ENCODE peak calls at places on chromosome 16, in nine cellular contexts. One of them, this sample, is unnamed.

GRCh38 chr16:27248036-27248435 is 20.5 kb downstream of the NSMCE1 start:
- DNase-seq in pons: no peak
- DNase-seq in OCI-LY7: no peak
- DNase-seq in NCI-H2107: no peak
- DNase-seq in cardiac muscle cell: peak
- DNase-seq in activated gamma-delta T cell treated with anti-CD3 and anti-CD28 coated beads, Interleukin-2, amount 50 U/mL, for 16 hours: no peak
- DNase-seq in NCI-H1105: no peak
- DNase-seq in islet precursor cell: no peak
- DNase-seq in cardiac fibroblast: peak
- DNase-seq in this sample: no peak

GRCh38 chr16:25097304-25097988 is 14.1 kb upstream of the LCMT1 start:
- DNase-seq in islet precursor cell: no peak
- DNase-seq in activated gamma-delta T cell treated with anti-CD3 and anti-CD28 coated beads, Interleukin-2, amount 50 U/mL, for 16 hours: no peak
- DNase-seq in cardiac muscle cell: peak
- DNase-seq in pons: no peak
- DNase-seq in cardiac fibroblast: peak
- DNase-seq in NCI-H2107: no peak
- DNase-seq in OCI-LY7: no peak
- DNase-seq in NCI-H1105: no peak
- DNase-seq in this sample: peak

GRCh38 chr16:70018254-70018653 is 67.1 kb downstream of the CLEC18A start:
- DNase-seq in NCI-H2107: no peak
- DNase-seq in cardiac fibroblast: peak
- DNase-seq in activated gamma-delta T cell treated with anti-CD3 and anti-CD28 coated beads, Interleukin-2, amount 50 U/mL, for 16 hours: peak
- DNase-seq in islet precursor cell: peak
- DNase-seq in pons: peak
- DNase-seq in NCI-H1105: no peak
- DNase-seq in OCI-LY7: peak
- DNase-seq in cardiac muscle cell: peak
- DNase-seq in this sample: no peak

GRCh38 chr16:46427340-46428107 is 193.7 kb downstream of the SHCBP1 start:
- DNase-seq in OCI-LY7: no peak
- DNase-seq in pons: no peak
- DNase-seq in NCI-H1105: no peak
- DNase-seq in islet precursor cell: peak
- DNase-seq in cardiac fibroblast: no peak
- DNase-seq in NCI-H2107: no peak
- DNase-seq in cardiac muscle cell: no peak
- DNase-seq in activated gamma-delta T cell treated with anti-CD3 and anti-CD28 coated beads, Interleukin-2, amount 50 U/mL, for 16 hours: no peak
- DNase-seq in this sample: no peak

GRCh38 chr16:28882476-28883180 is 4.3 kb downstream of the ATP2A1 start:
- DNase-seq in NCI-H1105: no peak
- DNase-seq in NCI-H2107: no peak
- DNase-seq in islet precursor cell: no peak
- DNase-seq in OCI-LY7: no peak
- DNase-seq in cardiac muscle cell: no peak
- DNase-seq in cardiac fibroblast: no peak
- DNase-seq in activated gamma-delta T cell treated with anti-CD3 and anti-CD28 coated beads, Interleukin-2, amount 50 U/mL, for 16 hours: no peak
- DNase-seq in pons: no peak
- DNase-seq in this sample: no peak

GRCh38 chr16:57512296-57513001 is 23.9 kb downstream of the CCDC102A start:
- DNase-seq in cardiac fibroblast: no peak
- DNase-seq in OCI-LY7: no peak
- DNase-seq in NCI-H2107: no peak
- DNase-seq in NCI-H1105: no peak
- DNase-seq in activated gamma-delta T cell treated with anti-CD3 and anti-CD28 coated beads, Interleukin-2, amount 50 U/mL, for 16 hours: no peak
- DNase-seq in pons: no peak
- DNase-seq in islet precursor cell: peak
- DNase-seq in cardiac muscle cell: no peak
- DNase-seq in this sample: no peak

GRCh38 chr16:1420540-1421205 is at the start of gene UQCC4:
- DNase-seq in cardiac muscle cell: peak
- DNase-seq in activated gamma-delta T cell treated with anti-CD3 and anti-CD28 coated beads, Interleukin-2, amount 50 U/mL, for 16 hours: peak
- DNase-seq in pons: peak
- DNase-seq in NCI-H2107: peak
- DNase-seq in NCI-H1105: peak
- DNase-seq in OCI-LY7: peak
- DNase-seq in cardiac fibroblast: peak
- DNase-seq in islet precursor cell: peak
- DNase-seq in this sample: peak

GRCh38 chr16:88651989-88652762 is 1.3 kb upstream of the CYBA start:
- DNase-seq in pons: no peak
- DNase-seq in islet precursor cell: no peak
- DNase-seq in OCI-LY7: no peak
- DNase-seq in activated gamma-delta T cell treated with anti-CD3 and anti-CD28 coated beads, Interleukin-2, amount 50 U/mL, for 16 hours: no peak
- DNase-seq in cardiac muscle cell: no peak
- DNase-seq in NCI-H1105: no peak
- DNase-seq in NCI-H2107: no peak
- DNase-seq in cardiac fibroblast: no peak
- DNase-seq in this sample: no peak

GRCh38 chr16:89422905-89423630 is 67.3 kb downstream of the ANKRD11 start:
- DNase-seq in activated gamma-delta T cell treated with anti-CD3 and anti-CD28 coated beads, Interleukin-2, amount 50 U/mL, for 16 hours: peak
- DNase-seq in cardiac muscle cell: peak
- DNase-seq in NCI-H1105: no peak
- DNase-seq in cardiac fibroblast: peak
- DNase-seq in islet precursor cell: peak
- DNase-seq in NCI-H2107: no peak
- DNase-seq in OCI-LY7: no peak
- DNase-seq in pons: no peak
- DNase-seq in this sample: no peak

GRCh38 chr16:11213373-11213772 is 42.6 kb downstream of the SOCS1 start:
- DNase-seq in OCI-LY7: no peak
- DNase-seq in cardiac muscle cell: no peak
- DNase-seq in NCI-H1105: no peak
- DNase-seq in activated gamma-delta T cell treated with anti-CD3 and anti-CD28 coated beads, Interleukin-2, amount 50 U/mL, for 16 hours: no peak
- DNase-seq in cardiac fibroblast: no peak
- DNase-seq in islet precursor cell: no peak
- DNase-seq in NCI-H2107: no peak
- DNase-seq in pons: no peak
- DNase-seq in this sample: no peak

GRCh38 chr16:89923640-89924297 is 627 bp downstream of the TUBB3 start:
- DNase-seq in NCI-H2107: no peak
- DNase-seq in pons: no peak
- DNase-seq in OCI-LY7: no peak
- DNase-seq in NCI-H1105: peak
- DNase-seq in cardiac fibroblast: no peak
- DNase-seq in islet precursor cell: peak
- DNase-seq in activated gamma-delta T cell treated with anti-CD3 and anti-CD28 coated beads, Interleukin-2, amount 50 U/mL, for 16 hours: no peak
- DNase-seq in cardiac muscle cell: no peak
- DNase-seq in this sample: no peak

GRCh38 chr16:26005336-26005735 is 313.6 kb downstream of the HS3ST4 start:
- DNase-seq in cardiac muscle cell: no peak
- DNase-seq in cardiac fibroblast: no peak
- DNase-seq in OCI-LY7: no peak
- DNase-seq in NCI-H1105: peak
- DNase-seq in pons: no peak
- DNase-seq in activated gamma-delta T cell treated with anti-CD3 and anti-CD28 coated beads, Interleukin-2, amount 50 U/mL, for 16 hours: no peak
- DNase-seq in NCI-H2107: no peak
- DNase-seq in islet precursor cell: no peak
- DNase-seq in this sample: no peak

GRCh38 chr16:57304169-57305061 is 19.9 kb upstream of the PLLP start:
- DNase-seq in islet precursor cell: peak
- DNase-seq in cardiac muscle cell: peak
- DNase-seq in NCI-H1105: no peak
- DNase-seq in NCI-H2107: no peak
- DNase-seq in pons: no peak
- DNase-seq in cardiac fibroblast: peak
- DNase-seq in activated gamma-delta T cell treated with anti-CD3 and anti-CD28 coated beads, Interleukin-2, amount 50 U/mL, for 16 hours: no peak
- DNase-seq in OCI-LY7: no peak
- DNase-seq in this sample: no peak

GRCh38 chr16:21626659-21627277 is 25.6 kb downstream of the IGSF6 start:
- DNase-seq in NCI-H1105: no peak
- DNase-seq in NCI-H2107: no peak
- DNase-seq in OCI-LY7: peak
- DNase-seq in islet precursor cell: peak
- DNase-seq in pons: peak
- DNase-seq in cardiac muscle cell: peak
- DNase-seq in activated gamma-delta T cell treated with anti-CD3 and anti-CD28 coated beads, Interleukin-2, amount 50 U/mL, for 16 hours: no peak
- DNase-seq in cardiac fibroblast: peak
- DNase-seq in this sample: no peak

GRCh38 chr16:88639231-88640038 is 1.1 kb downstream of the IL17C start:
- DNase-seq in pons: no peak
- DNase-seq in NCI-H2107: no peak
- DNase-seq in cardiac fibroblast: no peak
- DNase-seq in islet precursor cell: peak
- DNase-seq in cardiac muscle cell: no peak
- DNase-seq in NCI-H1105: no peak
- DNase-seq in OCI-LY7: no peak
- DNase-seq in activated gamma-delta T cell treated with anti-CD3 and anti-CD28 coated beads, Interleukin-2, amount 50 U/mL, for 16 hours: no peak
- DNase-seq in this sample: no peak

GRCh38 chr16:78452030-78452429 is 352.6 kb downstream of the WWOX start:
- DNase-seq in islet precursor cell: no peak
- DNase-seq in pons: no peak
- DNase-seq in OCI-LY7: no peak
- DNase-seq in cardiac fibroblast: no peak
- DNase-seq in cardiac muscle cell: no peak
- DNase-seq in NCI-H1105: no peak
- DNase-seq in NCI-H2107: no peak
- DNase-seq in activated gamma-delta T cell treated with anti-CD3 and anti-CD28 coated beads, Interleukin-2, amount 50 U/mL, for 16 hours: no peak
- DNase-seq in this sample: no peak

This sample was measured in HS-27A.